ENCODE peak calls at places on chromosome 16, in nine cellular contexts. One of them, this sample, is unnamed.

GRCh38 chr16:84700518-84701277 is 898 bp downstream of the USP10 start:
- DNase-seq in activated B cell treated with CpG ODN at 0.5 μM for 24 hours: no peak
- DNase-seq in choroid plexus epithelial cell: peak; percentile 53
- DNase-seq in fibroblast of lung: peak; percentile 37
- DNase-seq in brain microvascular endothelial cell: peak; percentile 29
- DNase-seq in neural progenitor cell: peak; percentile 70
- DNase-seq in B cell: no peak
- DNase-seq in stomach: no peak
- DNase-seq in body of pancreas: peak; percentile 20
- DNase-seq in this sample: peak; percentile 23

GRCh38 chr16:30724641-30725464 is 23.4 kb upstream of the PHKG2 start:
- DNase-seq in activated B cell treated with CpG ODN at 0.5 μM for 24 hours: no peak
- DNase-seq in choroid plexus epithelial cell: no peak
- DNase-seq in fibroblast of lung: no peak
- DNase-seq in brain microvascular endothelial cell: no peak
- DNase-seq in neural progenitor cell: no peak
- DNase-seq in B cell: peak; percentile 63
- DNase-seq in stomach: no peak
- DNase-seq in body of pancreas: no peak
- DNase-seq in this sample: no peak

GRCh38 chr16:19008245-19008644 is 24.5 kb downstream of the TMC7 start:
- DNase-seq in activated B cell treated with CpG ODN at 0.5 μM for 24 hours: no peak
- DNase-seq in choroid plexus epithelial cell: peak; percentile 86
- DNase-seq in fibroblast of lung: peak; percentile 67
- DNase-seq in brain microvascular endothelial cell: peak; percentile 82
- DNase-seq in neural progenitor cell: peak; percentile 25
- DNase-seq in B cell: no peak
- DNase-seq in stomach: no peak
- DNase-seq in body of pancreas: no peak
- DNase-seq in this sample: peak; percentile 57

GRCh38 chr16:88359008-88359407 is 23.8 kb upstream of the ZNF469 start:
- DNase-seq in activated B cell treated with CpG ODN at 0.5 μM for 24 hours: no peak
- DNase-seq in choroid plexus epithelial cell: no peak
- DNase-seq in fibroblast of lung: no peak
- DNase-seq in brain microvascular endothelial cell: no peak
- DNase-seq in neural progenitor cell: no peak
- DNase-seq in B cell: no peak
- DNase-seq in stomach: no peak
- DNase-seq in body of pancreas: no peak
- DNase-seq in this sample: no peak

GRCh38 chr16:89407925-89408300 is 82.4 kb downstream of the ANKRD11 start:
- DNase-seq in activated B cell treated with CpG ODN at 0.5 μM for 24 hours: no peak
- DNase-seq in choroid plexus epithelial cell: peak; percentile 33
- DNase-seq in fibroblast of lung: peak; percentile 42
- DNase-seq in brain microvascular endothelial cell: no peak
- DNase-seq in neural progenitor cell: no peak
- DNase-seq in B cell: no peak
- DNase-seq in stomach: no peak
- DNase-seq in body of pancreas: no peak
- DNase-seq in this sample: no peak

GRCh38 chr16:22641030-22641671 is 130.5 kb downstream of the NPIPB5 start:
- DNase-seq in activated B cell treated with CpG ODN at 0.5 μM for 24 hours: no peak
- DNase-seq in choroid plexus epithelial cell: peak; percentile 66
- DNase-seq in fibroblast of lung: peak; percentile 51
- DNase-seq in brain microvascular endothelial cell: peak; percentile 65
- DNase-seq in neural progenitor cell: peak; percentile 73
- DNase-seq in B cell: no peak
- DNase-seq in stomach: no peak
- DNase-seq in body of pancreas: no peak
- DNase-seq in this sample: peak; percentile 44

GRCh38 chr16:69417537-69418199 is 6.8 kb upstream of the CYB5B start:
- DNase-seq in activated B cell treated with CpG ODN at 0.5 μM for 24 hours: no peak
- DNase-seq in choroid plexus epithelial cell: no peak
- DNase-seq in fibroblast of lung: peak; percentile 51
- DNase-seq in brain microvascular endothelial cell: no peak
- DNase-seq in neural progenitor cell: no peak
- DNase-seq in B cell: no peak
- DNase-seq in stomach: no peak
- DNase-seq in body of pancreas: no peak
- DNase-seq in this sample: no peak

GRCh38 chr16:9099131-9099625 is 7.7 kb downstream of the HAPSTR1 start:
- DNase-seq in activated B cell treated with CpG ODN at 0.5 μM for 24 hours: no peak
- DNase-seq in choroid plexus epithelial cell: no peak
- DNase-seq in fibroblast of lung: no peak
- DNase-seq in brain microvascular endothelial cell: peak; percentile 22
- DNase-seq in neural progenitor cell: no peak
- DNase-seq in B cell: no peak
- DNase-seq in stomach: peak; percentile 32
- DNase-seq in body of pancreas: no peak
- DNase-seq in this sample: peak; percentile 30

GRCh38 chr16:47657032-47657431 is 195.9 kb downstream of the PHKB start:
- DNase-seq in activated B cell treated with CpG ODN at 0.5 μM for 24 hours: no peak
- DNase-seq in choroid plexus epithelial cell: no peak
- DNase-seq in fibroblast of lung: no peak
- DNase-seq in brain microvascular endothelial cell: no peak
- DNase-seq in neural progenitor cell: no peak
- DNase-seq in B cell: no peak
- DNase-seq in stomach: no peak
- DNase-seq in body of pancreas: no peak
- DNase-seq in this sample: no peak
- TF ChIP-seq CTCF in activated B cell treated with CpG ODN at 0.5 μM for 24 hours: no peak
- TF ChIP-seq CTCF in choroid plexus epithelial cell: no peak
- TF ChIP-seq CTCF in fibroblast of lung: no peak
- TF ChIP-seq CTCF in brain microvascular endothelial cell: no peak
- TF ChIP-seq CTCF in neural progenitor cell: no peak
- TF ChIP-seq CTCF in B cell: no peak
- TF ChIP-seq CTCF in stomach: no peak
- TF ChIP-seq CTCF in body of pancreas: no peak
- TF ChIP-seq CTCF in this sample: no peak

GRCh38 chr16:49261930-49262329 is 19.7 kb downstream of the CBLN1 start:
- DNase-seq in activated B cell treated with CpG ODN at 0.5 μM for 24 hours: no peak
- DNase-seq in choroid plexus epithelial cell: no peak
- DNase-seq in fibroblast of lung: no peak
- DNase-seq in brain microvascular endothelial cell: no peak
- DNase-seq in neural progenitor cell: no peak
- DNase-seq in B cell: no peak
- DNase-seq in stomach: no peak
- DNase-seq in body of pancreas: no peak
- DNase-seq in this sample: no peak
- TF ChIP-seq CTCF in activated B cell treated with CpG ODN at 0.5 μM for 24 hours: no peak
- TF ChIP-seq CTCF in choroid plexus epithelial cell: no peak
- TF ChIP-seq CTCF in fibroblast of lung: no peak
- TF ChIP-seq CTCF in brain microvascular endothelial cell: no peak
- TF ChIP-seq CTCF in neural progenitor cell: no peak
- TF ChIP-seq CTCF in B cell: no peak
- TF ChIP-seq CTCF in stomach: no peak
- TF ChIP-seq CTCF in body of pancreas: no peak
- TF ChIP-seq CTCF in this sample: no peak

GRCh38 chr16:11799509-11800384 is 2.7 kb upstream of the ZC3H7A start:
- DNase-seq in activated B cell treated with CpG ODN at 0.5 μM for 24 hours: no peak
- DNase-seq in choroid plexus epithelial cell: no peak
- DNase-seq in fibroblast of lung: no peak
- DNase-seq in brain microvascular endothelial cell: no peak
- DNase-seq in neural progenitor cell: no peak
- DNase-seq in B cell: no peak
- DNase-seq in stomach: no peak
- DNase-seq in body of pancreas: no peak
- DNase-seq in this sample: no peak

GRCh38 chr16:11800385-11800718 is 3.3 kb upstream of the ZC3H7A start:
- DNase-seq in activated B cell treated with CpG ODN at 0.5 μM for 24 hours: no peak
- DNase-seq in choroid plexus epithelial cell: no peak
- DNase-seq in fibroblast of lung: no peak
- DNase-seq in brain microvascular endothelial cell: no peak
- DNase-seq in neural progenitor cell: no peak
- DNase-seq in B cell: no peak
- DNase-seq in stomach: no peak
- DNase-seq in body of pancreas: no peak
- DNase-seq in this sample: no peak

GRCh38 chr16:11797166-11797956 is at the start of gene ZC3H7A:
- DNase-seq in activated B cell treated with CpG ODN at 0.5 μM for 24 hours: peak; percentile 94
- DNase-seq in choroid plexus epithelial cell: peak; percentile 99
- DNase-seq in fibroblast of lung: peak; percentile 97
- DNase-seq in brain microvascular endothelial cell: peak; percentile 94
- DNase-seq in neural progenitor cell: peak; percentile 99
- DNase-seq in B cell: peak; percentile 97
- DNase-seq in stomach: peak; percentile 97
- DNase-seq in body of pancreas: peak; percentile 97
- DNase-seq in this sample: peak; percentile 96

GRCh38 chr16:11797957-11798299 is 870 bp upstream of the ZC3H7A start:
- DNase-seq in activated B cell treated with CpG ODN at 0.5 μM for 24 hours: no peak
- DNase-seq in choroid plexus epithelial cell: no peak
- DNase-seq in fibroblast of lung: no peak
- DNase-seq in brain microvascular endothelial cell: no peak
- DNase-seq in neural progenitor cell: no peak
- DNase-seq in B cell: no peak
- DNase-seq in stomach: no peak
- DNase-seq in body of pancreas: peak; percentile 32
- DNase-seq in this sample: peak; percentile 13

GRCh38 chr16:11799017-11799381 is 1.9 kb upstream of the ZC3H7A start:
- DNase-seq in activated B cell treated with CpG ODN at 0.5 μM for 24 hours: no peak
- DNase-seq in choroid plexus epithelial cell: no peak
- DNase-seq in fibroblast of lung: no peak
- DNase-seq in brain microvascular endothelial cell: no peak
- DNase-seq in neural progenitor cell: no peak
- DNase-seq in B cell: no peak
- DNase-seq in stomach: no peak
- DNase-seq in body of pancreas: no peak
- DNase-seq in this sample: no peak
- TF ChIP-seq CTCF in activated B cell treated with CpG ODN at 0.5 μM for 24 hours: no peak
- TF ChIP-seq CTCF in choroid plexus epithelial cell: no peak
- TF ChIP-seq CTCF in fibroblast of lung: no peak
- TF ChIP-seq CTCF in brain microvascular endothelial cell: no peak
- TF ChIP-seq CTCF in neural progenitor cell: no peak
- TF ChIP-seq CTCF in B cell: no peak
- TF ChIP-seq CTCF in stomach: no peak
- TF ChIP-seq CTCF in body of pancreas: no peak
- TF ChIP-seq CTCF in this sample: no peak

DNA sequence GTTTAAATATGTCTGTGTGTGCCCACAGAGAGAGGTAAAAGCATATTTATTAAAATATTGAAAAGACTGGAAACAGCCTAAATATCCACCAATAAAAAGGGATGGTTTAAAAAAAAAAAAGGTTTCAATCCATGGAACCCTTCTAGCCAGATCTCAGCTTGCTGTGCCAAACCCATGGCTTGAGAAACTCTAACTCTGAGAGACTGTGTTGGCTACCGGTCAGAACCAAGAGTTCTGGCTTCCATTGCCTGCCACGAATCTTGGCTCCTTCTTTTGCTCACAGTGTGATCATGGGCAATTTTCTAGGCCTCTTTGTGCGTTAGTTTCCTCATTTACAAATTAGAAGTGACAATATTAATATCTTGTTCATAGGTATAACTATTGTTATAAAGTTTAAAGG is 201.3 kb upstream of the IRX3 start:
- DNase-seq in activated B cell treated with CpG ODN at 0.5 μM for 24 hours: no peak
- DNase-seq in choroid plexus epithelial cell: no peak
- DNase-seq in fibroblast of lung: no peak
- DNase-seq in brain microvascular endothelial cell: no peak
- DNase-seq in neural progenitor cell: no peak
- DNase-seq in B cell: no peak
- DNase-seq in stomach: no peak
- DNase-seq in body of pancreas: no peak
- DNase-seq in this sample: no peak
- TF ChIP-seq CTCF in activated B cell treated with CpG ODN at 0.5 μM for 24 hours: no peak
- TF ChIP-seq CTCF in choroid plexus epithelial cell: no peak
- TF ChIP-seq CTCF in fibroblast of lung: no peak
- TF ChIP-seq CTCF in brain microvascular endothelial cell: no peak
- TF ChIP-seq CTCF in neural progenitor cell: no peak
- TF ChIP-seq CTCF in B cell: no peak
- TF ChIP-seq CTCF in stomach: no peak
- TF ChIP-seq CTCF in body of pancreas: no peak
- TF ChIP-seq CTCF in this sample: no peak

This sample was measured in RWPE1.